ENCODE peak calls at places on chromosomes 6 and 20, in six cellular contexts. Q is keratinocyte, O is colonic mucosa, E is PC-3, T is HCT116, P is stomach. C is an unnamed sample.

GRCh38 chr6:1639430-1639829 is 29.7 kb downstream of the FOXC1 start:
- DNase-seq in T (no peak), P (no peak), E (no peak), Q (no peak), O (no peak), C (no peak)

GRCh38 chr6:62819640-62820039 is 391.6 kb upstream of the FKBP1C start:
- DNase-seq in E (no peak), Q (no peak), P (no peak), T (no peak), O (no peak), C (no peak)

GRCh38 chr20:37270586-37271420 is 9.2 kb upstream of the GHRH start:
- DNase-seq in E (no peak), P (no peak), T (no peak), Q (no peak), O (no peak), C (peak; percentile 62)

GRCh38 chr6:28922841-28923317 is 906 bp downstream of the TRIM27 start:
- DNase-seq in E (peak; percentile 39), T (no peak), P (peak; percentile 38), O (peak; percentile 55), Q (no peak), C (no peak)

GRCh38 chr6:13395272-13396237 is 67.2 kb upstream of the TBC1D7 start:
- DNase-seq in Q (no peak), E (peak; percentile 51), P (peak; percentile 92), T (no peak), O (peak; percentile 92), C (peak; percentile 83)

GRCh38 chr6:132392792-132393191 is 8.5 kb downstream of the MOXD1 start:
- DNase-seq in Q (no peak), T (peak; percentile 51), O (no peak), E (peak; percentile 55), P (no peak), C (no peak)

GRCh38 chr6:170221052-170221752 is 69.7 kb downstream of the DLL1 start:
- DNase-seq in T (no peak), O (peak; percentile 7), Q (no peak), P (peak; percentile 10), E (no peak), C (no peak)

GRCh38 chr20:34970193-34971037 is 14.7 kb downstream of the MYH7B start:
- DNase-seq in Q (no peak), O (no peak), P (no peak), T (no peak), E (no peak), C (peak; percentile 33)

GRCh38 chr20:40016359-40016758 is 672.7 kb downstream of the MAFB start:
- DNase-seq in E (no peak), T (no peak), O (no peak), P (no peak), Q (peak; percentile 21), C (no peak)

GRCh38 chr6:106147476-106147875 is 61.3 kb downstream of the PRDM1 start:
- DNase-seq in Q (no peak), P (no peak), E (no peak), T (no peak), O (no peak), C (no peak)

GRCh38 chr6:103872219-103872618 is 987.5 kb downstream of the HACE1 start:
- DNase-seq in O (no peak), Q (no peak), T (no peak), E (no peak), P (no peak), C (no peak)

GRCh38 chr6:54299542-54300269 is 8.5 kb upstream of the TINAG start:
- DNase-seq in P (no peak), E (no peak), O (no peak), Q (no peak), T (no peak), C (no peak)

GRCh38 chr6:105799051-105799450 is 287.1 kb upstream of the PRDM1 start:
- DNase-seq in O (no peak), E (no peak), P (no peak), T (no peak), Q (no peak), C (no peak)

GRCh38 chr6:97850458-97851218 is 567.6 kb upstream of the MMS22L start:
- DNase-seq in E (peak; percentile 7), P (no peak), O (no peak), T (no peak), Q (no peak), C (no peak)

GRCh38 chr6:134577998-134578397 is 260.1 kb upstream of the SGK1 start:
- DNase-seq in T (peak; percentile 1), Q (no peak), E (peak; percentile 12), O (no peak), P (no peak), C (no peak)

GRCh38 chr20:8464368-8464767 is 332.3 kb downstream of the PLCB1 start:
- DNase-seq in E (peak; percentile 50), P (peak; percentile 48), T (peak; percentile 7), O (no peak), Q (no peak), C (no peak)

GRCh38 chr20:48360338-48360698 is 467.5 kb downstream of the PREX1 start:
- DNase-seq in O (no peak), Q (no peak), E (no peak), P (no peak), T (no peak), C (no peak)

GRCh38 chr6:75285156-75285639 is 606 bp upstream of the TMEM30A start:
- DNase-seq in T (no peak), Q (no peak), O (no peak), E (no peak), P (no peak), C (no peak)

GRCh38 chr6:85691478-85691877 is 48.8 kb upstream of the SYNCRIP start:
- DNase-seq in O (no peak), E (no peak), P (no peak), T (no peak), Q (no peak), C (no peak)

GRCh38 chr6:129490551-129491245 is 219.3 kb downstream of the ARHGAP18 start:
- DNase-seq in Q (peak; percentile 92), P (no peak), T (peak; percentile 94), E (peak; percentile 95), O (peak; percentile 29), C (peak; percentile 50)

GRCh38 chr20:57397693-57398108 is 6.5 kb downstream of the RBM38 start:
- DNase-seq in O (no peak), E (no peak), P (peak; percentile 43), Q (no peak), T (no peak), C (peak; percentile 68)
- H3K4me1 ChIP-seq in O (peaks cover 41% of the 10 kb centered on the region), E (peaks cover 8% of the 10 kb centered on the region), P (peaks cover 77% of the 10 kb centered on the region), Q (no peaks in the 10 kb centered on the region), T (peaks cover 5% of the 10 kb centered on the region), C (no peaks in the 10 kb centered on the region)

GRCh38 chr6:30211306-30211705 is 1.9 kb downstream of the TRIM26 start:
- DNase-seq in T (no peak), E (no peak), O (no peak), Q (no peak), P (no peak), C (no peak)
- H3K4me1 ChIP-seq in T (peaks cover 26% of the 10 kb centered on the region), E (peaks cover 38% of the 10 kb centered on the region), O (peaks cover 23% of the 10 kb centered on the region), Q (peaks cover 50% of the 10 kb centered on the region), P (peaks cover 60% of the 10 kb centered on the region), C (no peaks in the 10 kb centered on the region)

DNA sequence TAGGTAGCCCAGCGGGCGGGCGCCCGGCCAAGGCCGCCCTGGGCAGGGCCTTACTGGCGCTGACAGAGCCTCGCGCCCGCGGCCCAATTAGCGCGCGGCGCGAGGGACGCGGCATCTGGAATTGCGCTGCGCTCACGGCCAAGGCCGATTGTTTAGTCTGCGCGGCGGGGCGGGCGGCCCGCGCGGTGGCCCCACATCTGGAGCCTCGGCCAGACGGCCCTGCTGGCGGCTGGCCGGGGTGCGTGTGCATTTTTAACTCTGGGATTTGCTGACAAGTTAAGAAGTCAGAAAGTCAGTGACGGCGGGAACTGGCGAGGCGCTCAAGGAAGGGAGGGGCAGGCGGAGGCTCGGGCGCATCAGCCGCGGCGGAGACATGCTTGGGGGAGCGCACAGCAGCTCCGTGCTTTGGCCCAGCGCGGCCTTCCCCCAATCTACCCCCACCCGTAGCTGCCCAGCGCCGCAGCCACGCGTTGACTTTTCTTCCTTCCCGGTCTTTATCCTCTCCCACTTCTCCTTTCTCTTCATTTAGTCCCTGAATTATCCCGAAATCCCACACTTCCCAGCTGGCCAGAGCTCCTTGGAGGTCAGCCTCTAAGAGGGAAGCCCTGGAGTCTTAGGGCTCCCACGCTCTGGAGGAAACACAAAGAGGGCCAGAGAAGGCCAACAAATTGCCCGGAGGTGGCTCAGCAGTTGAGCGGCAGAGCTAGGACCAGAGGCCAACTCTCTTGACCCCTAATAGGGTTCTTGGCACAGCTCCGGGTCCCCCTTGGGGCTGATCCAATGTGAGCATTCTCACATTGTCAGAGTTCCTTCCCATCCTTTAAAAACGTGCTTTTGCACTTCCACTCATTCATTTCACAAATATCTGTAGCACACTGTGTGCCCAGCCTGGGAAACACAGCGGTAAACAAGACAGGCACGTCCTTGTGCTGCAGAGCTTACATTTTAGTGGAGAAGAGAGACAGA is 40.8 kb upstream of the FOXP4 start:
- DNase-seq in O (peak; percentile 74), Q (no peak), E (peak; percentile 27), P (peak; percentile 75), T (no peak), C (peak; percentile 93)
- H3K4me1 ChIP-seq in O (peaks cover 11% of the 10 kb centered on the region), Q (peaks cover 13% of the 10 kb centered on the region), E (peaks cover 14% of the 10 kb centered on the region), P (peaks cover 36% of the 10 kb centered on the region), T (peaks cover 18% of the 10 kb centered on the region), C (no peaks in the 10 kb centered on the region)

DNA sequence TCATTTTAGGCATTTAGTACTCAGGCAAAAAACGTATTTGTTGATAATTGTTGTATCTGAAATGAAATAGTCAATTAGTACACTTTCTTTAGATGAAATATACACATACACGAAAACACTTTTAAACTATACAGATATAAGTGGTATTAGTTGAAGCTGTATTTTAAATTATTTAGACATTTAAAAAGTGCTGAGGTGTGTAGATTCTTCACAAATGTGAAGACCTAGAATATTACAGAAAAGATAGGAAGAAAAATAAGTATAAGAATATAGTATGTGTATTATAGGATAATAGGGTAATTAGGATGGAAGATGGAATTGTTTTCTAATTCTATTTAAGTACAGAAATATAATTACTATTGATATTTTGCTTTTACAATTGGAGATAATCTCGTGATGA is 4.6 kb downstream of the ZFAND3 start:
- DNase-seq in O (no peak), P (no peak), Q (no peak), E (no peak), T (no peak), C (no peak)
- H3K4me1 ChIP-seq in O (peaks cover 7% of the 10 kb centered on the region), P (peaks cover 60% of the 10 kb centered on the region), Q (peaks cover 28% of the 10 kb centered on the region), E (peaks cover 29% of the 10 kb centered on the region), T (peaks cover 12% of the 10 kb centered on the region), C (peaks cover 24% of the 10 kb centered on the region)

DNA sequence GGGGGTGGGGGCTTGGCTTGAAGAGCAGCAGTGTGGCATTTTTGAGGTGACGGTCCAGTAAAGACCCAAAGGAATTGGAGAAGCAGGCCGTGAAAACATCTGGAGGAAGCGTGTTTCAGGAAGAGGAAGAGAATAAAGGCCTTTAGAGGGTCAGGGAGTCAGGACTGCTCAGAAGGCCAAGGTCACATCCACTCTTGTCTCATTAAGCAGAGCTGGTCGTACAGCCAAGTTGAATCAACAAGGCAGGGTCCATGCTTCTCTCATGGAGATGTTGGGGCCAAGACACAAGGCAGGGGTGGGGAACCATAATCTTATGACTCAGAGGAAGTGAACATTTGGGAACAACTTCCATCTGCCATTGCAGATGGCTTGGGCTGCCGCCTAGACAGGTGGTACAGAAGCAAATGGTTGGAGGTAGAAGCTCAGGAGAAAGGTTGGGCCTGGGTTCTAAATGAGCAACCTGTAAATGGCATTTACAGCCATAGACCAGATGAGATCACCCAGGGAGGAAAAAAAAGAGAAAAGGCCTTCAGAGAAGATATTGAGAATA is 179.6 kb downstream of the TTLL2 start:
- DNase-seq in T (no peak), O (no peak), E (no peak), Q (no peak), P (no peak), C (no peak)
- H3K4me1 ChIP-seq in T (no peaks in the 10 kb centered on the region), O (no peaks in the 10 kb centered on the region), E (no peaks in the 10 kb centered on the region), Q (no peaks in the 10 kb centered on the region), P (no peaks in the 10 kb centered on the region), C (no peaks in the 10 kb centered on the region)

C was measured in aorta.